ENCODE peak calls at places on chromosomes 6 and 20, in ten cellular contexts. One of them, this sample, is unnamed.
A peak's percentile ranks its signal among the peaks of the same experiment; 100 is the strongest.

GRCh38 chr6:33168202-33168601 is 24.1 kb downstream of the COL11A2 start:
- DNase-seq in RWPE1: no peak
- DNase-seq in psoas muscle: no peak
- DNase-seq in body of pancreas: no peak
- DNase-seq in endothelial cell: no peak
- DNase-seq in bronchial epithelial cell: no peak
- DNase-seq in tibial nerve: no peak
- DNase-seq in AG09309: no peak
- DNase-seq in CD8-positive, alpha-beta T cell: no peak
- DNase-seq in HFFc6: no peak
- DNase-seq in this sample: no peak

GRCh38 chr6:16733085-16733484 is 28.2 kb downstream of the ATXN1 start:
- DNase-seq in RWPE1: no peak
- DNase-seq in psoas muscle: no peak
- DNase-seq in body of pancreas: no peak
- DNase-seq in endothelial cell: no peak
- DNase-seq in bronchial epithelial cell: no peak
- DNase-seq in tibial nerve: no peak
- DNase-seq in AG09309: no peak
- DNase-seq in CD8-positive, alpha-beta T cell: no peak
- DNase-seq in HFFc6: no peak
- DNase-seq in this sample: no peak

GRCh38 chr6:152459245-152459644 is 177.9 kb downstream of the SYNE1 start:
- DNase-seq in RWPE1: no peak
- DNase-seq in psoas muscle: no peak
- DNase-seq in body of pancreas: no peak
- DNase-seq in endothelial cell: no peak
- DNase-seq in bronchial epithelial cell: no peak
- DNase-seq in tibial nerve: no peak
- DNase-seq in AG09309: no peak
- DNase-seq in CD8-positive, alpha-beta T cell: no peak
- DNase-seq in HFFc6: no peak
- DNase-seq in this sample: no peak

GRCh38 chr20:25296094-25297093 is 48.5 kb downstream of the PYGB start:
- DNase-seq in RWPE1: no peak
- DNase-seq in psoas muscle: peak; percentile 66
- DNase-seq in body of pancreas: no peak
- DNase-seq in endothelial cell: no peak
- DNase-seq in bronchial epithelial cell: no peak
- DNase-seq in tibial nerve: no peak
- DNase-seq in AG09309: no peak
- DNase-seq in CD8-positive, alpha-beta T cell: no peak
- DNase-seq in HFFc6: peak; percentile 3
- DNase-seq in this sample: no peak

GRCh38 chr6:16849280-16850210 is 88.3 kb upstream of the ATXN1 start:
- DNase-seq in RWPE1: no peak
- DNase-seq in psoas muscle: peak; percentile 48
- DNase-seq in body of pancreas: no peak
- DNase-seq in endothelial cell: no peak
- DNase-seq in bronchial epithelial cell: peak; percentile 79
- DNase-seq in tibial nerve: no peak
- DNase-seq in AG09309: peak; percentile 66
- DNase-seq in CD8-positive, alpha-beta T cell: no peak
- DNase-seq in HFFc6: peak; percentile 87
- DNase-seq in this sample: no peak

GRCh38 chr6:130105996-130106704 is 87.8 kb downstream of the L3MBTL3 start:
- DNase-seq in RWPE1: no peak
- DNase-seq in psoas muscle: no peak
- DNase-seq in body of pancreas: no peak
- DNase-seq in endothelial cell: no peak
- DNase-seq in bronchial epithelial cell: no peak
- DNase-seq in tibial nerve: no peak
- DNase-seq in AG09309: no peak
- DNase-seq in CD8-positive, alpha-beta T cell: no peak
- DNase-seq in HFFc6: no peak
- DNase-seq in this sample: no peak

GRCh38 chr6:19180348-19181073 is 656.7 kb upstream of the ID4 start:
- DNase-seq in RWPE1: no peak
- DNase-seq in psoas muscle: peak; percentile 70
- DNase-seq in body of pancreas: peak; percentile 35
- DNase-seq in endothelial cell: no peak
- DNase-seq in bronchial epithelial cell: no peak
- DNase-seq in tibial nerve: peak; percentile 31
- DNase-seq in AG09309: no peak
- DNase-seq in CD8-positive, alpha-beta T cell: no peak
- DNase-seq in HFFc6: no peak
- DNase-seq in this sample: no peak

GRCh38 chr6:143556529-143556928 is 45.0 kb upstream of the FUCA2 start:
- DNase-seq in RWPE1: no peak
- DNase-seq in psoas muscle: no peak
- DNase-seq in body of pancreas: no peak
- DNase-seq in endothelial cell: no peak
- DNase-seq in bronchial epithelial cell: no peak
- DNase-seq in tibial nerve: no peak
- DNase-seq in AG09309: peak; percentile 82
- DNase-seq in CD8-positive, alpha-beta T cell: no peak
- DNase-seq in HFFc6: peak; percentile 90
- DNase-seq in this sample: no peak

GRCh38 chr6:149940673-149940984 is 1.2 kb upstream of the ULBP2 start:
- DNase-seq in RWPE1: no peak
- DNase-seq in psoas muscle: no peak
- DNase-seq in body of pancreas: no peak
- DNase-seq in endothelial cell: no peak
- DNase-seq in bronchial epithelial cell: no peak
- DNase-seq in tibial nerve: no peak
- DNase-seq in AG09309: no peak
- DNase-seq in CD8-positive, alpha-beta T cell: no peak
- DNase-seq in HFFc6: no peak
- DNase-seq in this sample: no peak

GRCh38 chr6:137494967-137495595 is 887 bp upstream of the OLIG3 start:
- DNase-seq in RWPE1: no peak
- DNase-seq in psoas muscle: no peak
- DNase-seq in body of pancreas: no peak
- DNase-seq in endothelial cell: peak; percentile 45
- DNase-seq in bronchial epithelial cell: no peak
- DNase-seq in tibial nerve: no peak
- DNase-seq in AG09309: no peak
- DNase-seq in CD8-positive, alpha-beta T cell: no peak
- DNase-seq in HFFc6: no peak
- DNase-seq in this sample: no peak

GRCh38 chr20:63223121-63223825 is 7.3 kb upstream of the YTHDF1 start:
- DNase-seq in RWPE1: peak; percentile 48
- DNase-seq in psoas muscle: no peak
- DNase-seq in body of pancreas: peak; percentile 48
- DNase-seq in endothelial cell: peak; percentile 57
- DNase-seq in bronchial epithelial cell: peak; percentile 36
- DNase-seq in tibial nerve: no peak
- DNase-seq in AG09309: no peak
- DNase-seq in CD8-positive, alpha-beta T cell: no peak
- DNase-seq in HFFc6: no peak
- DNase-seq in this sample: no peak

GRCh38 chr6:6565069-6565468 is 23.5 kb upstream of the LY86 start:
- DNase-seq in RWPE1: no peak
- DNase-seq in psoas muscle: no peak
- DNase-seq in body of pancreas: peak; percentile 49
- DNase-seq in endothelial cell: no peak
- DNase-seq in bronchial epithelial cell: no peak
- DNase-seq in tibial nerve: no peak
- DNase-seq in AG09309: no peak
- DNase-seq in CD8-positive, alpha-beta T cell: no peak
- DNase-seq in HFFc6: no peak
- DNase-seq in this sample: no peak

GRCh38 chr6:3532296-3532916 is 75.6 kb upstream of the SLC22A23 start:
- DNase-seq in RWPE1: no peak
- DNase-seq in psoas muscle: no peak
- DNase-seq in body of pancreas: no peak
- DNase-seq in endothelial cell: no peak
- DNase-seq in bronchial epithelial cell: no peak
- DNase-seq in tibial nerve: no peak
- DNase-seq in AG09309: no peak
- DNase-seq in CD8-positive, alpha-beta T cell: no peak
- DNase-seq in HFFc6: no peak
- DNase-seq in this sample: no peak

GRCh38 chr6:65448806-65449397 is 258.1 kb downstream of the EYS start:
- DNase-seq in RWPE1: no peak
- DNase-seq in psoas muscle: no peak
- DNase-seq in body of pancreas: no peak
- DNase-seq in endothelial cell: no peak
- DNase-seq in bronchial epithelial cell: no peak
- DNase-seq in tibial nerve: no peak
- DNase-seq in AG09309: no peak
- DNase-seq in CD8-positive, alpha-beta T cell: no peak
- DNase-seq in HFFc6: no peak
- DNase-seq in this sample: no peak

GRCh38 chr6:44892579-44892978 is 435.6 kb upstream of the RUNX2 start:
- DNase-seq in RWPE1: no peak
- DNase-seq in psoas muscle: no peak
- DNase-seq in body of pancreas: no peak
- DNase-seq in endothelial cell: no peak
- DNase-seq in bronchial epithelial cell: no peak
- DNase-seq in tibial nerve: no peak
- DNase-seq in AG09309: no peak
- DNase-seq in CD8-positive, alpha-beta T cell: no peak
- DNase-seq in HFFc6: no peak
- DNase-seq in this sample: no peak

GRCh38 chr6:34583461-34583860 is 27.3 kb upstream of the SPDEF start:
- DNase-seq in RWPE1: no peak
- DNase-seq in psoas muscle: no peak
- DNase-seq in body of pancreas: no peak
- DNase-seq in endothelial cell: no peak
- DNase-seq in bronchial epithelial cell: no peak
- DNase-seq in tibial nerve: no peak
- DNase-seq in AG09309: no peak
- DNase-seq in CD8-positive, alpha-beta T cell: no peak
- DNase-seq in HFFc6: no peak
- DNase-seq in this sample: no peak

GRCh38 chr6:107361568-107362270 is 97.6 kb downstream of the PDSS2 start:
- DNase-seq in RWPE1: no peak
- DNase-seq in psoas muscle: no peak
- DNase-seq in body of pancreas: no peak
- DNase-seq in endothelial cell: no peak
- DNase-seq in bronchial epithelial cell: no peak
- DNase-seq in tibial nerve: no peak
- DNase-seq in AG09309: peak; percentile 31
- DNase-seq in CD8-positive, alpha-beta T cell: no peak
- DNase-seq in HFFc6: peak; percentile 71
- DNase-seq in this sample: no peak

GRCh38 chr6:34462561-34462971 is 3.3 kb upstream of the PACSIN1 start:
- DNase-seq in RWPE1: no peak
- DNase-seq in psoas muscle: no peak
- DNase-seq in body of pancreas: no peak
- DNase-seq in endothelial cell: no peak
- DNase-seq in bronchial epithelial cell: no peak
- DNase-seq in tibial nerve: no peak
- DNase-seq in AG09309: no peak
- DNase-seq in CD8-positive, alpha-beta T cell: no peak
- DNase-seq in HFFc6: no peak
- DNase-seq in this sample: no peak

GRCh38 chr6:28982476-28983266 is 22.4 kb downstream of the ZNF311 start:
- DNase-seq in RWPE1: peak; percentile 53
- DNase-seq in psoas muscle: no peak
- DNase-seq in body of pancreas: no peak
- DNase-seq in endothelial cell: peak; percentile 21
- DNase-seq in bronchial epithelial cell: peak; percentile 64
- DNase-seq in tibial nerve: no peak
- DNase-seq in AG09309: no peak
- DNase-seq in CD8-positive, alpha-beta T cell: no peak
- DNase-seq in HFFc6: peak; percentile 57
- DNase-seq in this sample: no peak
- TF ChIP-seq CTCF in RWPE1: peak; percentile 20
- TF ChIP-seq CTCF in psoas muscle: no peak
- TF ChIP-seq CTCF in body of pancreas: no peak
- TF ChIP-seq CTCF in endothelial cell: no peak
- TF ChIP-seq CTCF in bronchial epithelial cell: no peak
- TF ChIP-seq CTCF in tibial nerve: no peak
- TF ChIP-seq CTCF in AG09309: peak; percentile 11
- TF ChIP-seq CTCF in CD8-positive, alpha-beta T cell: no peak
- TF ChIP-seq CTCF in HFFc6: peak; percentile 36
- TF ChIP-seq CTCF in this sample: no peak

GRCh38 chr6:116279232-116280160 is at the start of gene TSPYL1:
- DNase-seq in RWPE1: peak; percentile 95
- DNase-seq in psoas muscle: peak; percentile 97
- DNase-seq in body of pancreas: peak; percentile 96
- DNase-seq in endothelial cell: peak; percentile 93
- DNase-seq in bronchial epithelial cell: peak; percentile 93
- DNase-seq in tibial nerve: peak; percentile 93
- DNase-seq in AG09309: peak; percentile 91
- DNase-seq in CD8-positive, alpha-beta T cell: peak; percentile 89
- DNase-seq in HFFc6: peak; percentile 97
- DNase-seq in this sample: peak; percentile 85
- TF ChIP-seq CTCF in RWPE1: no peak
- TF ChIP-seq CTCF in psoas muscle: no peak
- TF ChIP-seq CTCF in body of pancreas: no peak
- TF ChIP-seq CTCF in endothelial cell: no peak
- TF ChIP-seq CTCF in bronchial epithelial cell: no peak
- TF ChIP-seq CTCF in tibial nerve: no peak
- TF ChIP-seq CTCF in AG09309: peak; percentile 21
- TF ChIP-seq CTCF in CD8-positive, alpha-beta T cell: no peak
- TF ChIP-seq CTCF in HFFc6: peak; percentile 35
- TF ChIP-seq CTCF in this sample: no peak

DNA sequence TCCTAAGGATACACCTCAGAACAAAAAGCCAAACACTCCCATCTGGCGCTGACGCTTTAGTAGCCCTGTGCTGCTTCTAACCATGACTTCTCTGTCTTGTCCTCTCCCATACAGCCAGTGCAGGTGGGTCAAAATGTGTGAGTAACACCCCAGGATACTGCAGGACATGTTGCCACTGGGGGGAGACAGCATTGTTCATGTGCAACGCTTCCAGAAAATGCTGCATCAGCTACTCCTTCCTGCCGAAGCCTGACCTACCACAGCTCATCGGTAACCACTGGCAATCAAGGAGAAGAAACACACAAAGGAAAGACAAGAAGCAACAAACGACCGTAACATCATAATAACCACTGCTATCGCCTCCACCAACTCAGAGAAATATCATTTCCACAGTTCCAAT is 1.4 kb downstream of the DEFB132 start:
- DNase-seq in RWPE1: no peak
- DNase-seq in psoas muscle: no peak
- DNase-seq in body of pancreas: no peak
- DNase-seq in endothelial cell: no peak
- DNase-seq in bronchial epithelial cell: peak; percentile 30
- DNase-seq in tibial nerve: no peak
- DNase-seq in AG09309: no peak
- DNase-seq in CD8-positive, alpha-beta T cell: no peak
- DNase-seq in HFFc6: no peak
- DNase-seq in this sample: no peak
- TF ChIP-seq CTCF in RWPE1: no peak
- TF ChIP-seq CTCF in psoas muscle: no peak
- TF ChIP-seq CTCF in body of pancreas: no peak
- TF ChIP-seq CTCF in endothelial cell: no peak
- TF ChIP-seq CTCF in bronchial epithelial cell: no peak
- TF ChIP-seq CTCF in tibial nerve: no peak
- TF ChIP-seq CTCF in AG09309: peak; percentile 37
- TF ChIP-seq CTCF in CD8-positive, alpha-beta T cell: no peak
- TF ChIP-seq CTCF in HFFc6: no peak
- TF ChIP-seq CTCF in this sample: no peak

DNA sequence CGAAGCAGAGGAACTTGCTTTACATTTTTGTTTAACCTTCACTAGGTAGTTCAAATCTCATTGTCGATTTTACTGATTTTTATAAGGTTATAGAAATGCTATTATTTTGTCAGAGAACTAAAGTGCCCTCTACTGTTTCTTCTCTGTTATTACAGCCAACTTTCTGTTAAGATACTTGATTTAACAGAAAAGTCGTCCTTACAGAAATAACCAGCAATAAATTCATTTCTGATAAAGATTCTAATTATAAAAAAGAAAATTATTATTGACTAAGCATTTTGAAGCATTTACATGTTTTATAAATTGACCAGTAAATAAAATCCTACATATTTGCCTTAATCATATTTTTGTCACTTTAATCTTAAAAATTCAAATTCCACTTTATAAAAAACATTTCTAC is 60.8 kb downstream of the OGFRL1 start:
- DNase-seq in RWPE1: peak; percentile 33
- DNase-seq in psoas muscle: no peak
- DNase-seq in body of pancreas: no peak
- DNase-seq in endothelial cell: no peak
- DNase-seq in bronchial epithelial cell: peak; percentile 54
- DNase-seq in tibial nerve: no peak
- DNase-seq in AG09309: no peak
- DNase-seq in CD8-positive, alpha-beta T cell: no peak
- DNase-seq in HFFc6: peak; percentile 39
- DNase-seq in this sample: no peak
- TF ChIP-seq CTCF in RWPE1: peak; percentile 80
- TF ChIP-seq CTCF in psoas muscle: peak; percentile 67
- TF ChIP-seq CTCF in body of pancreas: peak; percentile 67
- TF ChIP-seq CTCF in endothelial cell: peak; percentile 91
- TF ChIP-seq CTCF in bronchial epithelial cell: peak; percentile 23
- TF ChIP-seq CTCF in tibial nerve: peak; percentile 68
- TF ChIP-seq CTCF in AG09309: peak; percentile 44
- TF ChIP-seq CTCF in CD8-positive, alpha-beta T cell: peak; percentile 90
- TF ChIP-seq CTCF in HFFc6: peak; percentile 91
- TF ChIP-seq CTCF in this sample: peak; percentile 54

This sample was measured in activated B cell treated with CpG ODN at 0.5 μM for 24 hours.